ENCODE peak calls at places on chromosomes 13 and 19, in six cellular contexts. V is WTC11, J is A549, G is endothelial cell of umbilical vein, C is HepG2, Y is K562. D is an unnamed sample.

GRCh38 chr13:109785141-109785891 is 1.1 kb downstream of the IRS2 start:
- DNase-seq in C (no peak), Y (no peak), V (peak; percentile 52), G (peak; percentile 44), J (peak; percentile 62), D (no peak)

GRCh38 chr13:79405501-79405830 is 589 bp downstream of the RBM26 start:
- DNase-seq in G (peak; percentile 49), Y (no peak), J (peak; percentile 25), V (peak; percentile 23), C (no peak), D (no peak)

GRCh38 chr19:49676136-49676689 is 858 bp upstream of the PRMT1 start:
- DNase-seq in C (peak; percentile 80), Y (peak; percentile 74), J (peak; percentile 99), G (no peak), V (peak; percentile 73), D (no peak)

GRCh38 chr13:46516624-46517318 is 36.2 kb upstream of the LRCH1 start:
- DNase-seq in G (no peak), V (no peak), C (no peak), J (no peak), Y (no peak), D (no peak)

GRCh38 chr19:54451997-54452396 is 3.0 kb downstream of the LENG8 start:
- DNase-seq in V (no peak), J (no peak), Y (no peak), C (no peak), G (no peak), D (no peak)

GRCh38 chr13:106100261-106100919 is 435.1 kb downstream of the EFNB2 start:
- DNase-seq in C (no peak), Y (no peak), J (peak; percentile 75), V (peak; percentile 77), G (no peak), D (peak; percentile 72)

GRCh38 chr13:45092668-45093067 is 27.6 kb upstream of the GTF2F2 start:
- DNase-seq in G (no peak), C (no peak), V (no peak), J (no peak), Y (no peak), D (no peak)

GRCh38 chr13:26132756-26133155 is 80.9 kb upstream of the SHISA2 start:
- DNase-seq in V (no peak), Y (no peak), G (peak; percentile 3), C (no peak), J (no peak), D (no peak)

GRCh38 chr19:34436716-34437115 is 8.5 kb downstream of the UBA2 start:
- DNase-seq in V (no peak), J (no peak), G (peak; percentile 85), Y (no peak), C (no peak), D (no peak)

GRCh38 chr13:113639661-113640262 is 18.2 kb downstream of the ATP4B start:
- DNase-seq in Y (no peak), C (no peak), G (no peak), J (no peak), V (peak; percentile 7), D (no peak)

GRCh38 chr19:5031231-5032100 is 62.6 kb downstream of the KDM4B start:
- DNase-seq in G (peak; percentile 61), Y (peak; percentile 92), J (peak; percentile 63), V (peak; percentile 96), C (peak; percentile 73), D (peak; percentile 70)

GRCh38 chr13:57813641-57814040 is 182.1 kb downstream of the PCDH17 start:
- DNase-seq in G (no peak), V (no peak), C (no peak), Y (no peak), J (no peak), D (no peak)

GRCh38 chr13:53310786-53311185 is 282.2 kb downstream of the OLFM4 start:
- DNase-seq in G (no peak), Y (no peak), C (no peak), V (no peak), J (no peak), D (no peak)

GRCh38 chr19:17681505-17682125 is 6.5 kb downstream of the UNC13A start:
- DNase-seq in J (no peak), G (peak; percentile 30), V (peak; percentile 78), Y (peak; percentile 92), C (no peak), D (no peak)

GRCh38 chr13:79659161-79659560 is 178.2 kb downstream of the NDFIP2 start:
- DNase-seq in V (no peak), C (no peak), G (peak; percentile 61), Y (no peak), J (no peak), D (no peak)

GRCh38 chr19:8158411-8159074 is 9.2 kb upstream of the FBN3 start:
- DNase-seq in Y (peak; percentile 78), C (peak; percentile 87), G (peak; percentile 59), V (peak; percentile 47), J (peak; percentile 81), D (no peak)

GRCh38 chr13:83221813-83222241 is 660.4 kb downstream of the SLITRK1 start:
- DNase-seq in G (no peak), V (no peak), J (peak; percentile 6), C (no peak), Y (no peak), D (no peak)

GRCh38 chr19:30374791-30375650 is 2.8 kb downstream of the ZNF536 start:
- DNase-seq in V (peak; percentile 48), C (no peak), J (no peak), Y (no peak), G (no peak), D (peak; percentile 67)

GRCh38 chr19:10142701-10143375 is 23.1 kb upstream of the EIF3G start:
- DNase-seq in V (no peak), G (no peak), C (no peak), Y (no peak), J (no peak), D (no peak)

GRCh38 chr19:5150331-5150901 is 181.5 kb downstream of the KDM4B start:
- DNase-seq in V (no peak), Y (no peak), C (no peak), G (no peak), J (no peak), D (peak; percentile 65)

GRCh38 chr13:112244495-112245177 is 131.5 kb upstream of the SPACA7 start:
- DNase-seq in G (no peak), J (no peak), C (no peak), V (no peak), Y (no peak), D (no peak)

GRCh38 chr19:54684537-54684936 is 21.8 kb downstream of the LILRB4 start:
- DNase-seq in G (no peak), C (peak; percentile 49), J (peak; percentile 25), V (peak; percentile 28), Y (peak; percentile 50), D (no peak)

GRCh38 chr13:42610623-42611022 is 36.7 kb downstream of the TNFSF11 start:
- DNase-seq in Y (no peak), V (no peak), G (no peak), C (no peak), J (no peak), D (no peak)

GRCh38 chr13:81383441-81383840 is 1042.5 kb upstream of the SPRY2 start:
- DNase-seq in V (no peak), J (no peak), G (no peak), Y (no peak), C (no peak), D (no peak)

GRCh38 chr13:105406551-105406950 is 1128.9 kb downstream of the EFNB2 start:
- DNase-seq in Y (no peak), V (no peak), J (no peak), G (no peak), C (no peak), D (no peak)

GRCh38 chr13:74129500-74130144 is 4.6 kb downstream of the KLF12 start:
- DNase-seq in J (no peak), C (no peak), G (peak; percentile 17), V (no peak), Y (peak; percentile 6), D (no peak)

DNA sequence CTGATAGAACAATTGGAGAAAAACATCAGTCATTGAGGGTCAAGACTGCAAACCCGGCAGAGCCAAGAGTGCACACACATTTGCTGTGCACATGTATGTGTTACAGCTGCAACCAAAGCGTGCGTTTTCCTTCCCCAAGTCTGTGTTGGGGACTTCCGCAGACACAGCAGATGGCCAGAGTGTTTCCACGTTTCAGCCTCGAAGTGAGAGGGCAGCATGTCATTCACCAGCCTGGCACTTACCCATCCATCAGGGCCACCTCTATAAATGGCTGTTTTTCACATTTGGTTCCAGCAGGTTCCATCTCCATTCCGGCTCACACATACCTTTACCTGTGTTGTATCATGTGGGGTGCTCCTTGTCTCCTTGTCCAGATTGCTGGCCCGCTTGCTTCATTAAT is 193.0 kb downstream of the TM9SF2 start:
- DNase-seq in J (no peak), C (no peak), Y (no peak), G (no peak), V (no peak), D (no peak)
- TF ChIP-seq JUN in J (no peak), C (no peak), Y (no peak), G (no peak), V (no peak), D (no peak)

GRCh38 chr19:1749373-1750342 is 3.6 kb upstream of the ONECUT3 start:
- DNase-seq in C (no peak), G (no peak), Y (no peak), V (no peak), J (no peak), D (no peak)
- TF ChIP-seq JUN in C (no peak), G (no peak), Y (no peak), V (no peak), J (no peak), D (no peak)

GRCh38 chr19:3551808-3552095 is 5.6 kb downstream of the MFSD12 start:
- DNase-seq in C (no peak), V (no peak), J (no peak), G (no peak), Y (no peak), D (no peak)
- TF ChIP-seq JUN in C (no peak), V (no peak), J (no peak), G (no peak), Y (no peak), D (no peak)

DNA sequence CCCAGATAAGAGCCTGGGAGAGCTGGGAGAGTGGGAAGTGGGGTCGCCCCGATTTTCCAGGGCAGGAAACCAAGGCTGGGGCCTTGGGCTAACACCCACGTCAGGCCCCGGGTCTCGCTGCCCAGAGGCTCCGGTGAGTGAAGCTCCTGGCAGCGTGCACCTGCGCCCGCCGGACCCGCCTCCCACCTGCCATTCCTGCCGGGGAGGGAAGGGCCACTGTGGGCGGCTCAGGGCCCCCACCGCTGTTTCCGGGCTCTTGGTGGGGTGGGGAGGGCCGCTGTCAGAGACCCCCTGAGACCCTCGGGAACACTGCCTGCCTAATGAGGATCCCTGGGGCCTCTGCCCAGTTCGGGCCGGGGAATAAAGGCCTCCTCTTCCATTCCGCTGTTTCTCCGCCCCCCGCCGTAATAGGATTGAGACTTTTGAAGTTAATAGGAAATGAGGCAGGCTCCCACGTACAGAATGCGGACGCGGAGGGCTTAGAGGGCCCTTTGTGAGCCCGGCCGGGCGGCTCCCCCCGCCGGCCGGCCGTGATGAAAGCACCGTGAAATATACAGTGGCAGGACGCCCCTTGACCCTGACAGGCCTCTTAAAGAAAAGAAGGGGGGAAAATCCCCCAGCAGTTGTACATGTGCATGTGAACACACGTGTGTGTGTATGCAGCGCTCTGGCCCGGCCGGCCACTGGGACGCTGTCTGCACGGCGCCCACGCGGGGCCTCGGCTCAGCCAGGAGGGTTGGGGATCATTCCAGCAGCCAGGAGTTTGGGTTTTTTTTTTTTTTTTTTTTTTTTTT is 33.2 kb downstream of the EFNA2 start:
- DNase-seq in G (no peak), C (no peak), V (no peak), J (no peak), Y (no peak), D (no peak)
- TF ChIP-seq JUN in G (no peak), C (no peak), V (no peak), J (no peak), Y (no peak), D (no peak)

GRCh38 chr19:48501446-48501960 is 10.1 kb downstream of the LMTK3 start:
- DNase-seq in J (no peak), Y (peak; percentile 93), G (no peak), V (peak; percentile 89), C (peak; percentile 84), D (peak; percentile 90)
- TF ChIP-seq JUN in J (no peak), Y (peak; percentile 4), G (no peak), V (no peak), C (no peak), D (no peak)

D was measured in H1.